ENCODE peak calls at places on chromosomes 6 and 20, in four cellular contexts. One of them, this sample, is unnamed.

GRCh38 chr20:61391185-61391584 is 139.1 kb downstream of the CDH4 start:
- DNase-seq in IMR-90: no peak
- DNase-seq in uterus: no peak
- DNase-seq in right cardiac atrium: no peak
- DNase-seq in this sample: no peak

GRCh38 chr6:129264480-129265045 is 381.6 kb downstream of the LAMA2 start:
- DNase-seq in IMR-90: peak; percentile 49
- DNase-seq in uterus: no peak
- DNase-seq in right cardiac atrium: no peak
- DNase-seq in this sample: no peak

GRCh38 chr20:48025061-48025515 is 239.8 kb upstream of the SULF2 start:
- DNase-seq in IMR-90: peak; percentile 29
- DNase-seq in uterus: peak; percentile 78
- DNase-seq in right cardiac atrium: peak; percentile 64
- DNase-seq in this sample: no peak

GRCh38 chr6:90458353-90459224 is 128.3 kb downstream of the MAP3K7 start:
- DNase-seq in IMR-90: no peak
- DNase-seq in right cardiac atrium: no peak
- DNase-seq in uterus: no peak
- DNase-seq in this sample: peak; percentile 16

GRCh38 chr6:54085526-54085925 is 25.7 kb upstream of the MLIP start:
- DNase-seq in IMR-90: peak; percentile 94
- DNase-seq in right cardiac atrium: peak; percentile 15
- DNase-seq in uterus: no peak
- DNase-seq in this sample: no peak

GRCh38 chr6:2257358-2257757 is 12.0 kb upstream of the GMDS start:
- DNase-seq in right cardiac atrium: peak; percentile 32
- DNase-seq in uterus: no peak
- DNase-seq in IMR-90: no peak
- DNase-seq in this sample: no peak

GRCh38 chr6:144033816-144034540 is 25.9 kb upstream of the PLAGL1 start:
- DNase-seq in IMR-90: peak; percentile 69
- DNase-seq in right cardiac atrium: no peak
- DNase-seq in uterus: no peak
- DNase-seq in this sample: no peak

GRCh38 chr20:48538856-48539255 is 288.9 kb downstream of the PREX1 start:
- DNase-seq in IMR-90: no peak
- DNase-seq in uterus: no peak
- DNase-seq in right cardiac atrium: no peak
- DNase-seq in this sample: no peak

GRCh38 chr6:34234667-34235604 is 1.7 kb upstream of the HMGA1 start:
- DNase-seq in IMR-90: no peak
- DNase-seq in right cardiac atrium: peak; percentile 28
- DNase-seq in uterus: no peak
- DNase-seq in this sample: peak; percentile 35

GRCh38 chr6:43359381-43359780 is 10.1 kb downstream of the ZNF318 start:
- DNase-seq in right cardiac atrium: no peak
- DNase-seq in IMR-90: peak; percentile 30
- DNase-seq in uterus: no peak
- DNase-seq in this sample: no peak

GRCh38 chr6:34839696-34840352 is 47.9 kb downstream of the BLTP3A start:
- DNase-seq in right cardiac atrium: no peak
- DNase-seq in IMR-90: peak; percentile 16
- DNase-seq in uterus: no peak
- DNase-seq in this sample: no peak

GRCh38 chr6:71287038-71287437 is 1.6 kb upstream of the OGFRL1 start:
- DNase-seq in uterus: no peak
- DNase-seq in IMR-90: peak; percentile 11
- DNase-seq in right cardiac atrium: no peak
- DNase-seq in this sample: no peak

GRCh38 chr6:44007818-44008660 is 119.2 kb downstream of the MRPL14 start:
- DNase-seq in uterus: peak; percentile 11
- DNase-seq in right cardiac atrium: no peak
- DNase-seq in IMR-90: no peak
- DNase-seq in this sample: no peak

GRCh38 chr6:10558575-10558974 is 37.4 kb downstream of the GCNT2 start:
- DNase-seq in uterus: no peak
- DNase-seq in IMR-90: no peak
- DNase-seq in right cardiac atrium: no peak
- DNase-seq in this sample: no peak

GRCh38 chr6:6697620-6698019 is 109.1 kb downstream of the LY86 start:
- DNase-seq in IMR-90: no peak
- DNase-seq in uterus: no peak
- DNase-seq in right cardiac atrium: no peak
- DNase-seq in this sample: no peak

GRCh38 chr6:6694368-6694780 is 105.9 kb downstream of the LY86 start:
- DNase-seq in IMR-90: no peak
- DNase-seq in uterus: no peak
- DNase-seq in right cardiac atrium: no peak
- DNase-seq in this sample: no peak

GRCh38 chr6:6694825-6695710 is 106.5 kb downstream of the LY86 start:
- DNase-seq in uterus: no peak
- DNase-seq in right cardiac atrium: peak; percentile 72
- DNase-seq in IMR-90: no peak
- DNase-seq in this sample: no peak

GRCh38 chr6:6696867-6697531 is 108.5 kb downstream of the LY86 start:
- DNase-seq in IMR-90: peak; percentile 65
- DNase-seq in right cardiac atrium: peak; percentile 61
- DNase-seq in uterus: no peak
- DNase-seq in this sample: no peak

DNA sequence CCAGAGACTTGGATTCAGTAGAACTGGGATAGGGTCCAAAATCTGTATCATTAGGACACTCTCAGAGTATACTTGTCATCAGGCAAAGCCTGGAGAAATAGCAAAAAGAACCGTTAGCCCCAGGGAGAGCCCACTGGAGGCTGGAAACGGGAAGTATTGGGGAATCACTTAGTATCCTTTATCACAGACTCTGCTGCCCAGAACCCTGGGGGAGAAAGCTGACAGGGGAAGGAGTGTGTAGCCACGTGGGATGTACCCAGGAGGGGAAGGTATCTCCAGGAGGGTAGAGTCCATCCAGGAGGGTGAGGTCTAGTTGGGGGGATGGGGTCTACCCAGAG is 107.2 kb downstream of the LY86 start:
- DNase-seq in right cardiac atrium: no peak
- DNase-seq in IMR-90: no peak
- DNase-seq in uterus: no peak
- DNase-seq in this sample: no peak
- H3K9me3 ChIP-seq in right cardiac atrium: no peaks in the 10 kb centered on the region
- H3K9me3 ChIP-seq in IMR-90: no peaks in the 10 kb centered on the region
- H3K9me3 ChIP-seq in uterus: no peaks in the 10 kb centered on the region
- H3K9me3 ChIP-seq in this sample: no peaks in the 10 kb centered on the region

DNA sequence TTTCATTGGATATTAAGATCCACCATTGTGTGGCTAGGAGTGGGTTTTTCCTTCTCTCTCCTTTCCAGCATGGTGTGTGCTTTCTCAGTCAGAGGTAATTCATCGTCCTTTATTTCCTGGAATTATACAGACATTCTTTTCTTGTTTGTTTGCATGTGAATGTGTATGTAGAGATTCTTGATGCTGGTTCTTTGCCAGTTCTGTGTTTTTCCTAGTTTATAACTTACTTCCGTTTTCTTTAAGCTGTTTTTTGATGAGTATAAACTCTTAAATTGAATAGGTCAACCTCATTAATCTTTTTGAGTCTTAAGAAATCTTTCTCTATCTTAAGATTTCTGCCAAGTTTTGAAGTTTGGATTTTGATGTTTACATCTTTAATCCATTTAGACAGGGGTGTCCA is 38.7 kb downstream of the IGF2R start:
- DNase-seq in IMR-90: peak; percentile 28
- DNase-seq in right cardiac atrium: no peak
- DNase-seq in uterus: no peak
- DNase-seq in this sample: no peak
- H3K4me3 ChIP-seq in IMR-90: no peak overlapping the region
- H3K4me3 ChIP-seq in right cardiac atrium: no peak overlapping the region
- H3K4me3 ChIP-seq in uterus: no peak overlapping the region
- H3K4me3 ChIP-seq in this sample: no peak overlapping the region

GRCh38 chr6:158667360-158667981 is 17.6 kb downstream of the SYTL3 start:
- DNase-seq in uterus: no peak
- DNase-seq in right cardiac atrium: no peak
- DNase-seq in IMR-90: no peak
- DNase-seq in this sample: no peak

GRCh38 chr6:158665332-158665731 is 15.5 kb downstream of the SYTL3 start:
- DNase-seq in uterus: no peak
- DNase-seq in IMR-90: no peak
- DNase-seq in right cardiac atrium: no peak
- DNase-seq in this sample: no peak

GRCh38 chr6:158669145-158670035 is 19.5 kb downstream of the SYTL3 start:
- DNase-seq in uterus: no peak
- DNase-seq in right cardiac atrium: no peak
- DNase-seq in IMR-90: peak; percentile 69
- DNase-seq in this sample: no peak

GRCh38 chr6:158666637-158667359 is 16.9 kb downstream of the SYTL3 start:
- DNase-seq in right cardiac atrium: no peak
- DNase-seq in IMR-90: peak; percentile 71
- DNase-seq in uterus: no peak
- DNase-seq in this sample: no peak

GRCh38 chr6:158668707-158669103 is 18.9 kb downstream of the SYTL3 start:
- DNase-seq in right cardiac atrium: no peak
- DNase-seq in IMR-90: no peak
- DNase-seq in uterus: no peak
- DNase-seq in this sample: no peak
- H3K27me3 ChIP-seq in right cardiac atrium: no peaks in the 10 kb centered on the region
- H3K27me3 ChIP-seq in IMR-90: no peaks in the 10 kb centered on the region
- H3K27me3 ChIP-seq in uterus: no peaks in the 10 kb centered on the region
- H3K27me3 ChIP-seq in this sample: no peaks in the 10 kb centered on the region

GRCh38 chr20:24866008-24866407 is 83.1 kb upstream of the CST7 start:
- DNase-seq in IMR-90: no peak
- DNase-seq in right cardiac atrium: no peak
- DNase-seq in uterus: no peak
- DNase-seq in this sample: no peak
- H3K9me3 ChIP-seq in IMR-90: no peaks in the 10 kb centered on the region
- H3K9me3 ChIP-seq in right cardiac atrium: no peaks in the 10 kb centered on the region
- H3K9me3 ChIP-seq in uterus: no peaks in the 10 kb centered on the region
- H3K9me3 ChIP-seq in this sample: no peaks in the 10 kb centered on the region

GRCh38 chr20:1001116-1001515 is 995 bp downstream of the RSPO4 start:
- DNase-seq in IMR-90: no peak
- DNase-seq in right cardiac atrium: no peak
- DNase-seq in uterus: no peak
- DNase-seq in this sample: no peak
- H3K4me3 ChIP-seq in IMR-90: no peak overlapping the region
- H3K4me3 ChIP-seq in right cardiac atrium: no peak overlapping the region
- H3K4me3 ChIP-seq in uterus: no peak overlapping the region
- H3K4me3 ChIP-seq in this sample: no peak overlapping the region

This sample was measured in CD8-positive, alpha-beta memory T cell.